ENCODE peak calls at places on chromosome 9, in four cellular contexts. D is aorta, R is left ventricle myocardium inferior, X is hepatocyte. N is an unnamed sample. For H3K27me3, the result is how much of the 10 kb centered on the place peaks cover.

GRCh38 chr9:128921881-128922763 is 1.3 kb downstream of the PHYHD1 start:
- DNase-seq in D (peak), R (peak), X (peak), N (peak)

GRCh38 chr9:126791406-126792230 is 13.2 kb upstream of the ZBTB43 start:
- DNase-seq in D (no peak), R (no peak), X (peak), N (no peak)

GRCh38 chr9:34961574-34962480 is 3.7 kb downstream of the PHF24 start:
- DNase-seq in D (no peak), R (no peak), X (peak), N (no peak)

GRCh38 chr9:109378316-109378715 is 57.5 kb upstream of the EPB41L4B start:
- DNase-seq in D (no peak), R (no peak), X (no peak), N (no peak)

GRCh38 chr9:2158111-2158610 is 143.0 kb downstream of the SMARCA2 start:
- DNase-seq in D (peak), R (peak), X (peak), N (peak)

GRCh38 chr9:122113574-122113973 is 20.5 kb upstream of the TTLL11 start:
- DNase-seq in D (no peak), R (no peak), X (no peak), N (no peak)

GRCh38 chr9:75228893-75229292 is 140.6 kb downstream of the OSTF1 start:
- DNase-seq in D (no peak), R (no peak), X (no peak), N (no peak)

GRCh38 chr9:127721391-127721821 is 5.5 kb downstream of the TTC16 start:
- DNase-seq in D (no peak), R (no peak), X (no peak), N (peak)

GRCh38 chr9:129665814-129666511 is 516 bp downstream of the PRRX2 start:
- DNase-seq in D (no peak), R (no peak), X (no peak), N (peak)

GRCh38 chr9:80878556-80878955 is 810.8 kb downstream of the TLE1 start:
- DNase-seq in D (no peak), R (no peak), X (no peak), N (no peak)

GRCh38 chr9:113456235-113456634 is 7.3 kb upstream of the RGS3 start:
- DNase-seq in D (no peak), R (no peak), X (no peak), N (no peak)

GRCh38 chr9:132209263-132209662 is 47.4 kb downstream of the NTNG2 start:
- DNase-seq in D (no peak), R (no peak), X (no peak), N (no peak)

GRCh38 chr9:27445057-27445990 is 78.8 kb upstream of the IFNK start:
- DNase-seq in D (no peak), R (no peak), X (no peak), N (no peak)

GRCh38 chr9:89408628-89409101 is 89.2 kb downstream of the SEMA4D start:
- DNase-seq in D (no peak), R (no peak), X (no peak), N (no peak)

GRCh38 chr9:137715321-137715720 is 96.5 kb downstream of the EHMT1 start:
- DNase-seq in D (no peak), R (no peak), X (no peak), N (no peak)

GRCh38 chr9:89592963-89593775 is 11.6 kb upstream of the GADD45G start:
- DNase-seq in D (no peak), R (no peak), X (peak), N (peak)

GRCh38 chr9:89440548-89440947 is 57.4 kb downstream of the SEMA4D start:
- DNase-seq in D (peak), R (peak), X (no peak), N (no peak)

GRCh38 chr9:124291801-124292396 is 34.1 kb downstream of the NEK6 start:
- DNase-seq in D (peak), R (peak), X (no peak), N (no peak)

GRCh38 chr9:125269014-125269397 is 7.4 kb downstream of the GAPVD1 start:
- DNase-seq in D (no peak), R (no peak), X (no peak), N (no peak)

GRCh38 chr9:83458530-83458929 is 79.7 kb downstream of the FRMD3 start:
- DNase-seq in D (no peak), R (no peak), X (no peak), N (no peak)

GRCh38 chr9:115444941-115445340 is 327.0 kb upstream of the TNC start:
- DNase-seq in D (no peak), R (no peak), X (peak), N (no peak)

GRCh38 chr9:110919609-110920008 is 118.7 kb downstream of the LPAR1 start:
- DNase-seq in D (no peak), R (no peak), X (peak), N (no peak)

GRCh38 chr9:132500193-132500592 is 82.2 kb upstream of the BARHL1 start:
- DNase-seq in D (no peak), R (no peak), X (no peak), N (no peak)

GRCh38 chr9:132185164-132186009 is 23.5 kb downstream of the NTNG2 start:
- DNase-seq in D (no peak), R (no peak), X (no peak), N (peak)

GRCh38 chr9:108851138-108851537 is 4.6 kb downstream of the ACTL7B start:
- DNase-seq in D (no peak), R (no peak), X (no peak), N (no peak)

GRCh38 chr9:75359638-75360037 is 271.3 kb downstream of the OSTF1 start:
- DNase-seq in D (no peak), R (no peak), X (no peak), N (no peak)

GRCh38 chr9:113798062-113799030 is 77.8 kb upstream of the ZNF618 start:
- DNase-seq in D (no peak), R (no peak), X (no peak), N (no peak)

GRCh38 chr9:126235844-126236243 is 90.8 kb upstream of the MVB12B start:
- DNase-seq in D (no peak), R (no peak), X (no peak), N (no peak)

GRCh38 chr9:123406691-123407536 is 50.9 kb downstream of the CRB2 start:
- DNase-seq in D (peak), R (no peak), X (no peak), N (no peak)

GRCh38 chr9:17063535-17064135 is 71.2 kb upstream of the CNTLN start:
- DNase-seq in D (no peak), R (no peak), X (peak), N (peak)

GRCh38 chr9:92176068-92176799 is 61.0 kb upstream of the SPTLC1 start:
- DNase-seq in D (no peak), R (no peak), X (no peak), N (peak)

GRCh38 chr9:826500-827280 is 14.8 kb upstream of the DMRT1 start:
- DNase-seq in D (no peak), R (no peak), X (no peak), N (peak)

GRCh38 chr9:89497978-89498844 is at the start of gene SEMA4D:
- DNase-seq in D (peak), R (peak), X (peak), N (peak)

GRCh38 chr9:12464910-12465512 is 228.2 kb upstream of the TYRP1 start:
- DNase-seq in D (no peak), R (no peak), X (peak), N (peak)

GRCh38 chr9:109369285-109369684 is 48.4 kb upstream of the EPB41L4B start:
- DNase-seq in D (no peak), R (no peak), X (peak), N (no peak)

GRCh38 chr9:76911971-76912370 is 6.1 kb upstream of the PRUNE2 start:
- DNase-seq in D (no peak), R (no peak), X (no peak), N (no peak)

GRCh38 chr9:35272989-35273388 is 111.2 kb downstream of the UNC13B start:
- DNase-seq in D (no peak), R (no peak), X (no peak), N (no peak)

GRCh38 chr9:8134629-8135028 is 335.1 kb upstream of the DMAC1 start:
- DNase-seq in D (no peak), R (no peak), X (no peak), N (no peak)

DNA sequence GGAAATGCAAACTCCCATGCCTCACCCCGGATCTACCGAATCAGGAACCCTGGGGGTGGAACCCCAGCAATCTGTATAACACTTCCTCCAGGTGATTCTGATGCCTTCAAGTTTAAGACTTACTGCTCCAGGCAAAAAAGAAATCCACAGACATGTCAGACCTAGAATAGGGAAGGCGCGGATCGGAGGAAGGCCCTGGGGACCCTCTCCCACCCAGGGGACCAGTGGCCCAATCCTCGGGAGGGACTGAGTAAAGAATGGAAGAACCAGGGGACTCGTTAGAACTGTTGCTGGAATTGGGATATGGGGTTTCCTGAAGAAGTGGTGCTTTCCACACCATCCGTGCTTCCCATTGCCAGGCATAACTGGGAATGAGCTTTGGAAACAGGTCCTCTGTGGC is 63.8 kb upstream of the SLC25A51 start:
- DNase-seq in D (no peak), R (no peak), X (no peak), N (no peak)
- H3K4me3 ChIP-seq in D (no peak), R (no peak), X (no peak), N (no peak)

GRCh38 chr9:136200424-136200823 is 4.5 kb downstream of the LHX3 start:
- DNase-seq in D (no peak), R (no peak), X (no peak), N (peak)
- H3K27me3 ChIP-seq in D (under half), R (half or more), X (half or more), N (half or more)

GRCh38 chr9:120705174-120705573 is 9.1 kb downstream of the MEGF9 start:
- DNase-seq in D (no peak), R (no peak), X (no peak), N (no peak)

GRCh38 chr9:120711354-120711753 is 2.9 kb downstream of the MEGF9 start:
- DNase-seq in D (no peak), R (no peak), X (no peak), N (peak)

GRCh38 chr9:120708526-120709224 is 5.6 kb downstream of the MEGF9 start:
- DNase-seq in D (no peak), R (no peak), X (no peak), N (no peak)

GRCh38 chr9:120710110-120710981 is 3.9 kb downstream of the MEGF9 start:
- DNase-seq in D (no peak), R (no peak), X (no peak), N (peak)

GRCh38 chr9:120707170-120707569 is 7.1 kb downstream of the MEGF9 start:
- DNase-seq in D (no peak), R (no peak), X (no peak), N (no peak)
- H3K4me3 ChIP-seq in D (no peak), R (no peak), X (no peak), N (no peak)

GRCh38 chr9:133532937-133533668 is 1.4 kb upstream of the ADAMTSL2 start:
- DNase-seq in D (peak), R (peak), X (peak), N (peak)
- H3K27me3 ChIP-seq in D (under half), R (under half), X (under half), N (under half)

GRCh38 chr9:20579544-20580309 is 42.6 kb downstream of the MLLT3 start:
- DNase-seq in D (no peak), R (no peak), X (no peak), N (no peak)

GRCh38 chr9:20582150-20582549 is 40.1 kb downstream of the MLLT3 start:
- DNase-seq in D (no peak), R (no peak), X (no peak), N (no peak)

GRCh38 chr9:20580673-20581072 is 41.6 kb downstream of the MLLT3 start:
- DNase-seq in D (no peak), R (no peak), X (no peak), N (no peak)

DNA sequence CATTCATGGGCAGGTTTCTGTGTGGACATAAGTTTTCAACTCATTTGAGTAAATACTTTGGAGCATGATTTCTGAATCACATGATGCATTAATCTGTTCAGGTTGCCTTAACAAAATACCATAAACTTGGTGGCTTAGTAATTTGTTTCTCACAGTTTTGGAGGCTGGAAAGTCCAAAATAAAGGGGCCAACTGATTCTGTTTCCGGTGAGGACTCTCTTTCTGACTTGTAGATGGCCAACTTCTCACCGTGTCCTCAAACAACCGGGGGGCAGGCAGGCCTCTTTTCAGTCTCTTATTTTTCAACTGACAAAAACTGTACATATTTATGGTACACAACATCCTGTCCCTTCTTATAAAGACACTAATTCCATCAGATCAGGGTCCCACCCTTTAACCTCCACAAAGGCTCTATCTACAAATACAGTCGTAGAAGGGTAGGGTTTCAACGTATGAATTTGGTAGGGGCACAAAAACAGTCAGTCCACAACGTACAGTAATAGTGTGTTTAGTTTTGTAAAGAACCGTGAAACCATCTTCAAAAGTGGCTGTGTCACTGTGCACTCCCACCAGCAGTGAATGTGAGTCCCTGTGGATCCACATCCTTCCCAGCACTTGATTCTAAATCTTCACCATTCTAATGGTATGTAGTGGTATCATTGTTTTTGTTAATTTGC is 37.2 kb downstream of the MLLT3 start:
- DNase-seq in D (no peak), R (no peak), X (no peak), N (no peak)
- H3K4me3 ChIP-seq in D (no peak), R (no peak), X (no peak), N (no peak)

GRCh38 chr9:78559449-78559885 is 262.5 kb downstream of the PSAT1 start:
- DNase-seq in D (no peak), R (no peak), X (no peak), N (no peak)
- H3K27me3 ChIP-seq in D (under half), R (under half), X (under half), N (under half)

GRCh38 chr9:98709968-98710965 is 1.5 kb upstream of the GABBR2 start:
- DNase-seq in D (no peak), R (no peak), X (peak), N (no peak)

GRCh38 chr9:98707158-98708102 is 1.3 kb downstream of the GABBR2 start:
- DNase-seq in D (no peak), R (peak), X (peak), N (peak)

GRCh38 chr9:98708103-98708932 is 417 bp downstream of the GABBR2 start:
- DNase-seq in D (no peak), R (no peak), X (no peak), N (no peak)

GRCh38 chr9:98708933-98709911 is at the start of gene GABBR2:
- DNase-seq in D (no peak), R (no peak), X (peak), N (peak)

GRCh38 chr9:98706651-98707103 is 2.1 kb downstream of the GABBR2 start:
- DNase-seq in D (no peak), R (no peak), X (no peak), N (no peak)
- H3K4me3 ChIP-seq in D (no peak), R (peak), X (no peak), N (no peak)

DNA sequence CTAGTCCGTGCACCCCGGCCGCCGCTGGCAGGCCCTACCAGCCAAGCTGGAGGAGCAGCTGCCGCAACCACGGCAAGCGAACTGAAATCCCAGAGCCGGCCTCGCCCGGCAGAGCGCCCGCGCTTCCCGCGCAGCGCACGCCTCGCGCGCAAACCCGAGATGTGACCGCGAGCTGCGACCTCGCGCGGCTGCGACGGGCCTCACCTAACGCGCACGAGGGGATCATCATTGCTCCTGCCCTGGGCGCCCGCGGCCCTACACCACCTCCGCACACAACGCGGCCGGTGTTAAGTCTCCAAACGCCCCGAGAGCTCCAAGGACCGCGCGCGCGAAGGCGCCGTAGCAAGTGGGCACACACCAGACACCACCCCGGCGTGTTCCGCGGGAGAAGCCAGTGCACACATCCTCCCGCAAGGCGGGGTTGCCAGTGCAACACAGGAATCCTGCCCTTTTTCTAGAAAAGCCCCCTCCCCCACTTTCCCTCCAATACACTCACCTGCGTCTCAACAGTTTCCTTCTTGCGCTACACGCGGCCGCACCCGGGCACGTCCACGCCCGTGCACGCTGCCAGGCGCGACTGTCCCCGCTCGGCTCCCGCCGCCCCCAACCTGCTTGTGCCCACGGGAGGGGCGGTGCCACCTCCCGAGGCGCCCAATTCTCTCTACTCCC is 5.2 kb downstream of the ELAVL2 start:
- DNase-seq in D (no peak), R (no peak), X (peak), N (peak)
- H3K27me3 ChIP-seq in D (under half), R (half or more), X (half or more), N (under half)

DNA sequence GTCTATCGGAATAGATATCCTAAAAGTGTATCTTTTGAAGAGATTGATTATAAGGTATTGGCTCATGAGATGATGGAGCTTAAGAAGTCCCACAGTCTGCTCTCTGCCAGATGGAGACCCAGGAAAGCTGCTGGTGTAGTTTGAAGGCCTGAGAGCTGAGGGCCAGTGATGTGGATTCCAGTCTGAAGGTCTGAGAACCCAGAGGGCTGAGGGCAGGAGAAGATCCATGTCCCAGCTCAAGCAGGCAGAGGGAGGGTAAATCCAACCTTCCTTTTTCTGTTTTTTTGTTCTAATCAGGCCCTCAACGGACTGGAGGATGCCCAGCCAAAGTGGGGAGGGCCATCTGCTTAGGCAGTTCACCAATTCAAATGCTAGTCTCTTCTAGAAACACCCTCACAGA is 11.0 kb upstream of the ABL1 start:
- DNase-seq in D (no peak), R (no peak), X (no peak), N (no peak)
- H3K4me3 ChIP-seq in D (no peak), R (no peak), X (no peak), N (no peak)